ENCODE peak calls at places on chromosomes 12 and 14, in nine cellular contexts. V is activated T-cell treated with anti-CD3 and anti-CD28 coated beads for 48 hours; K is AG08396; C is stimulated activated CD8-positive, alpha-beta memory T cell treated with anti-CD3 and anti-CD28 coated beads, Interleukin-2, amount 100 ng/mL, for 1 hour; S is stimulated activated CD4-positive, alpha-beta T cell treated with anti-CD3 and anti-CD28 coated beads, Interleukin-12 subunit alpha, Interleukin-12 subunit beta, amount 100 ng/mL, for 48 hours; E is C1 segment of cervical spinal cord; G is left cardiac atrium; X is MCF 10A; W is HT1080. T is an unnamed sample.

GRCh38 chr14:74008843-74009499 is 10.1 kb downstream of the ENTPD5 start:
- DNase-seq in X (no peak), E (no peak), K (no peak), S (no peak), W (no peak), G (no peak), V (no peak), C (no peak), T (no peak)

GRCh38 chr12:24903305-24904088 is 45.4 kb downstream of the BCAT1 start:
- DNase-seq in C (no peak), G (no peak), E (peak), S (no peak), K (peak), V (no peak), X (no peak), W (no peak), T (no peak)

GRCh38 chr12:27015730-27016076 is 1.5 kb upstream of the TM7SF3 start:
- DNase-seq in E (no peak), G (no peak), C (no peak), V (no peak), S (no peak), W (peak), X (peak), K (peak), T (peak)

GRCh38 chr14:64465856-64466554 is 706 bp downstream of the AKAP5 start:
- DNase-seq in X (peak), G (peak), K (peak), W (peak), V (no peak), S (no peak), E (peak), C (no peak), T (peak)

GRCh38 chr12:39912211-39912980 is 193.5 kb downstream of the SLC2A13 start:
- DNase-seq in G (no peak), E (no peak), K (no peak), V (no peak), C (no peak), W (no peak), S (no peak), X (peak), T (no peak)

GRCh38 chr14:22163051-22163450 is 426.0 kb downstream of the DAD1 start:
- DNase-seq in E (no peak), G (no peak), K (no peak), W (no peak), C (no peak), S (no peak), X (peak), V (no peak), T (no peak)

GRCh38 chr14:43540948-43541347 is 966.1 kb downstream of the FSCB start:
- DNase-seq in V (no peak), K (no peak), C (no peak), G (no peak), X (no peak), W (peak), S (no peak), E (no peak), T (no peak)

GRCh38 chr14:91269076-91269991 is 24.8 kb upstream of the GPR68 start:
- DNase-seq in X (no peak), W (no peak), G (no peak), V (no peak), C (no peak), K (peak), S (no peak), E (no peak), T (peak)

GRCh38 chr12:47033081-47033480 is 46.3 kb upstream of the PCED1B start:
- DNase-seq in K (no peak), E (no peak), V (no peak), W (no peak), S (no peak), G (peak), X (peak), C (no peak), T (no peak)

GRCh38 chr12:101086490-101086889 is 123.5 kb downstream of the SLC5A8 start:
- DNase-seq in X (peak), G (no peak), C (no peak), S (no peak), W (peak), V (no peak), K (no peak), E (no peak), T (peak)

GRCh38 chr12:28367993-28368392 is 177.7 kb downstream of the CCDC91 start:
- DNase-seq in W (no peak), S (no peak), C (no peak), E (no peak), X (no peak), G (no peak), K (no peak), V (no peak), T (no peak)

GRCh38 chr12:93500667-93501066 is 33.4 kb downstream of the MRPL42 start:
- DNase-seq in W (no peak), E (no peak), S (no peak), X (no peak), G (no peak), C (no peak), V (no peak), K (no peak), T (no peak)

GRCh38 chr14:67620217-67620789 is 583 bp downstream of the ARG2 start:
- DNase-seq in C (no peak), X (peak), W (no peak), V (no peak), K (peak), S (no peak), G (no peak), E (no peak), T (no peak)

GRCh38 chr12:94074970-94075695 is 73.2 kb upstream of the PLXNC1 start:
- DNase-seq in S (no peak), C (no peak), X (peak), E (no peak), G (peak), W (peak), K (peak), V (no peak), T (peak)

GRCh38 chr14:52277552-52277951 is 10.1 kb downstream of the PTGDR start:
- DNase-seq in G (no peak), K (no peak), W (no peak), X (peak), C (no peak), E (no peak), S (no peak), V (no peak), T (no peak)

GRCh38 chr12:48985475-48985897 is 7.4 kb downstream of the WNT1 start:
- DNase-seq in G (peak), X (no peak), W (no peak), S (no peak), K (no peak), C (no peak), V (no peak), E (no peak), T (no peak)

GRCh38 chr12:12450043-12450451 is 93.2 kb downstream of the BORCS5 start:
- DNase-seq in G (no peak), K (no peak), W (no peak), S (no peak), C (no peak), X (no peak), V (no peak), E (no peak), T (no peak)

GRCh38 chr12:77120695-77121094 is 55.3 kb upstream of the E2F7 start:
- DNase-seq in C (no peak), S (no peak), G (no peak), X (peak), K (no peak), V (no peak), E (no peak), W (peak), T (no peak)

GRCh38 chr14:37384870-37385596 is 187.3 kb downstream of the MIPOL1 start:
- DNase-seq in X (no peak), G (no peak), K (no peak), W (no peak), V (no peak), E (no peak), C (no peak), S (no peak), T (no peak)

GRCh38 chr12:65308001-65308400 is 29.5 kb downstream of the MSRB3 start:
- DNase-seq in W (no peak), K (no peak), X (no peak), G (no peak), V (no peak), E (no peak), C (no peak), S (no peak), T (no peak)

GRCh38 chr12:109951751-109952150 is 44.4 kb downstream of the GIT2 start:
- DNase-seq in X (peak), E (no peak), G (peak), K (peak), W (peak), S (no peak), C (no peak), V (no peak), T (peak)

GRCh38 chr14:100429537-100429936 is 106.4 kb downstream of the SLC25A47 start:
- DNase-seq in E (no peak), X (no peak), S (no peak), G (no peak), K (no peak), V (no peak), C (no peak), W (no peak), T (no peak)

GRCh38 chr14:53151867-53152626 is 1.1 kb downstream of the DDHD1 start:
- DNase-seq in K (peak), C (peak), E (peak), S (peak), V (peak), W (peak), G (peak), X (peak), T (peak)

GRCh38 chr12:65952737-65953209 is 128.5 kb downstream of the HMGA2 start:
- DNase-seq in K (no peak), E (no peak), S (no peak), C (no peak), V (no peak), X (no peak), G (no peak), W (peak), T (no peak)

GRCh38 chr12:69903548-69903947 is 78.5 kb downstream of the MYRFL start:
- DNase-seq in S (no peak), E (no peak), C (no peak), V (no peak), G (no peak), X (no peak), W (no peak), K (no peak), T (no peak)

GRCh38 chr12:34219046-34219770 is 196.9 kb downstream of the ALG10 start:
- DNase-seq in C (no peak), S (peak), G (no peak), K (no peak), X (no peak), W (peak), V (peak), E (no peak), T (no peak)

GRCh38 chr12:6912164-6912956 is 2.0 kb upstream of the ENO2 start:
- DNase-seq in W (no peak), C (no peak), E (no peak), V (no peak), K (no peak), X (no peak), G (no peak), S (no peak), T (no peak)

GRCh38 chr12:22100952-22101748 is 55.1 kb downstream of the CMAS start:
- DNase-seq in K (peak), C (no peak), V (peak), X (peak), E (no peak), G (peak), W (peak), S (no peak), T (peak)

GRCh38 chr14:34356267-34356660 is 105.8 kb downstream of the SPTSSA start:
- DNase-seq in G (peak), S (no peak), C (no peak), K (no peak), W (peak), E (no peak), X (peak), V (no peak), T (no peak)

GRCh38 chr14:36091096-36091495 is 85.4 kb downstream of the PTCSC3 start:
- DNase-seq in X (peak), C (no peak), G (no peak), S (no peak), K (peak), W (peak), V (no peak), E (no peak), T (peak)

T was measured in AG20443.